ENCODE peak calls at places on chromosomes 11 and 22, in five cellular contexts. K, A, E, S and Y are unnamed samples.

GRCh38 chr11:112302226-112302868 is 41.7 kb upstream of the PLET1 start:
- DNase-seq in A (no peak), S (no peak), K (peak), E (no peak), Y (peak)

GRCh38 chr11:56817661-56818060 is 69.2 kb upstream of the OR9G4 start:
- DNase-seq in K (no peak), S (no peak), E (no peak), A (peak), Y (no peak)

GRCh38 chr11:107549253-107549953 is 16.1 kb downstream of the ALKBH8 start:
- DNase-seq in S (no peak), K (peak), E (no peak), A (peak), Y (peak)

GRCh38 chr22:19942071-19942885 is 660 bp upstream of the TXNRD2 start:
- DNase-seq in A (no peak), K (no peak), S (no peak), E (no peak), Y (peak)

GRCh38 chr11:122863704-122864326 is 18.7 kb upstream of the JHY start:
- DNase-seq in K (peak), E (no peak), A (peak), S (no peak), Y (peak)

GRCh38 chr22:49585695-49586243 is 241.9 kb downstream of the BRD1 start:
- DNase-seq in K (no peak), S (no peak), A (no peak), E (no peak), Y (no peak)

GRCh38 chr11:2569321-2569721 is 124.5 kb downstream of the KCNQ1 start:
- DNase-seq in S (no peak), A (no peak), K (no peak), E (no peak), Y (peak)

GRCh38 chr11:8717876-8718753 is 35.5 kb downstream of the RPL27A start:
- DNase-seq in S (no peak), E (peak), K (no peak), A (no peak), Y (peak)

GRCh38 chr11:126383301-126384052 is 28.0 kb downstream of the ST3GAL4 start:
- DNase-seq in S (no peak), K (no peak), A (no peak), E (no peak), Y (no peak)

GRCh38 chr11:110319501-110319900 is 23.1 kb upstream of the RDX start:
- DNase-seq in E (no peak), S (no peak), K (no peak), A (no peak), Y (no peak)

GRCh38 chr11:74004694-74005615 is 3.9 kb downstream of the UCP3 start:
- DNase-seq in A (no peak), E (no peak), S (no peak), K (no peak), Y (no peak)

GRCh38 chr22:24426859-24427499 is 420 bp upstream of the ADORA2A start:
- DNase-seq in K (no peak), E (no peak), A (no peak), S (no peak), Y (no peak)

GRCh38 chr11:73650400-73650799 is 4.0 kb downstream of the PLEKHB1 start:
- DNase-seq in S (no peak), E (no peak), K (no peak), A (no peak), Y (no peak)

GRCh38 chr11:63243533-63243932 is at the start of gene SLC22A25:
- DNase-seq in A (no peak), E (no peak), S (no peak), K (no peak), Y (no peak)
- H3K4me3 ChIP-seq in A (no peak), E (no peak), S (no peak), K (no peak), Y (no peak)

GRCh38 chr11:62612366-62613274 is at the start of the genes EML3 and ROM1:
- DNase-seq in K (peak), E (peak), S (peak), A (peak), Y (peak)
- TF ChIP-seq CTCF in K (peak), E (peak), S (peak), A (peak), Y (peak)

GRCh38 chr11:68766786-68767185 is 15.5 kb upstream of the TESMIN start:
- DNase-seq in S (no peak), K (no peak), A (no peak), E (no peak), Y (no peak)

GRCh38 chr11:68770781-68771180 is 19.5 kb upstream of the TESMIN start:
- DNase-seq in S (no peak), A (no peak), K (no peak), E (no peak), Y (no peak)

GRCh38 chr11:68764746-68765145 is 13.4 kb upstream of the TESMIN start:
- DNase-seq in A (no peak), K (no peak), E (no peak), S (no peak), Y (no peak)

GRCh38 chr11:68763926-68764657 is 12.8 kb upstream of the TESMIN start:
- DNase-seq in K (no peak), S (no peak), E (no peak), A (no peak), Y (no peak)

DNA sequence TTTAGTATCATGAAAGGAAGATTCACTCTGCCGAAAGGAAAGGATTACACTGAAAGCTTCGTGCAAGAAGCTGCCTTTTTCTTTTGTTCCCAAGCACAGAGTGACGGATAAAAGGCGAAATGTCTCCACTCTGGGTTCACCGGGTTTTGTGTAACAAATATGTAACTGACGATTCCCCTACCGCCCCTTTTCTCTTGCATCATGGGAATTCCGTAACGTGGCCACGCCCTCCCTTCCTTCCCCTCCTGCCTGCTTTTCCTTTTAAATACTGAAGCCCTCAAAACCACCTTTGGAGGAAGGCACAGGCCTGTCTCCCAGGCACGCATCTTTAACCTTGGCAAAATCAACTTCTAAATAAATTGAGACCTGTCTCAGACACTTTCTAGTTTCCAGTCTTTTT is 16.4 kb upstream of the TESMIN start:
- DNase-seq in K (no peak), A (no peak), E (no peak), S (no peak), Y (no peak)
- H3K4me3 ChIP-seq in K (no peak), A (no peak), E (no peak), S (no peak), Y (no peak)

DNA sequence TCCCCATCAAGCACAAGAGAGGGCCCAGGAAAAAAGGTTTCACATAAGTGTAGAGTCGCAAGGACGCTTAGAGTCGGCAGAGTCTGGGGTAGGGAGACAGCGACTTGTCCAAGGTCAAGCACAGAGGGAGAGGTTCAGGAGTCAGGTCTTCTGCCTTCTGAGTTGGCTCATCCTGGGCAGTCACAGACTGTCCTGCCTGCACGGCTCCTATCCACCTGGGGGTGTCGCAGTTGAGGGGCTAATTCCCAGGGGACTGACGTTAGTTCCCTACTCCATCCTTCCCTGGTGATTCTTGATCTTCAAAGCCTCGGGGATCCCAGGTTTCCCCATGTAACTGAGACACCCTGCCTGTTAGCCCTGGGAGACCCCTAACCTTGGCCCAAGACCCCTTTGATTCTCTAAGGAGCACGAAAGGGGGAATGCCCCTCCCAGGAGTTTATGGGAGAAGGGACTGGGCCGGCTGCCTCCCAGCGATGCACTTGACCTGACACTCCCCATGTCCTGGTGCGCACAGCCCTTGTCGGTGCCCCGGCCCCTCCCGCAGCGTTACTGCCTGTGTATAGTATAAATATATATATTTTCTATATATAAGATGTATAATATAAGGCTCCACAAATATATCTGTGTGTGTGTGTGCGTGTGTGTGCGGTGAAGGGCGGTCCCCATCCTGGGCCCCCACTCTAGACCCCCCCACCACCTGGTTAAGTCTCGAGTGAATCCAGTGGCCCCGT is 14.7 kb upstream of the TAB1 start:
- DNase-seq in S (no peak), K (peak), E (no peak), A (no peak), Y (peak)
- TF ChIP-seq CTCF in S (no peak), K (peak), E (no peak), A (no peak), Y (peak)

DNA sequence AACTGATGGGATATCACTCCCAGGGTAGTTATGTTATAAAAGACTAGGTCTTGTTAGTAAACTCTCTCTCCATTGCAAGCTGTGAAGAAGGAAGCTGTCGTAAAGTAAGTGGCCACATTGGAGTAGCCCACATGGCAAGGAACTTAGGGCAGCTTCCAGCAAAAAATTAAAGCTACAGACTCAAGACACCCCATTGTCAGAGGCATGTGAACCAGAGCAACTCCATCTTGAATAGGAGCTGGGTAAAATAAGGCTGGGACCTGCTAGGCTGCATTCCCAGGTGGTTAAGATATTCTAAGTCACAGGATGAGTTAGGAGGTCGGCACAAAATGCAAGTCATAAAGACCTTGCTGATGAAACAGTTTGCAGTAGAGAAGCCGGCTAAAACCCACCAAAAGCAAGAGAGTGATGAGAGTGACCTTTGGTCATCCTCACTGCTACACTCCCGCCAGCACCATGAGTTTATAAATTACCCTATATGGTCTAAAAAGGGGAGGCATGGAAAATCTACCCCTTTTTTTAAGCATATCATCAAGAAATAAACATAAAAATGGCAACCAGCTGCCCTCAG is 23.9 kb downstream of the CCKBR start:
- DNase-seq in A (no peak), E (no peak), S (no peak), K (no peak), Y (no peak)
- H3K4me3 ChIP-seq in A (no peak), E (no peak), S (no peak), K (no peak), Y (no peak)

GRCh38 chr11:61532136-61533038 is 23.8 kb downstream of the LRRC10B start:
- DNase-seq in A (peak), K (peak), S (no peak), E (peak), Y (peak)
- TF ChIP-seq CTCF in A (peak), K (peak), S (peak), E (no peak), Y (peak)

DNA sequence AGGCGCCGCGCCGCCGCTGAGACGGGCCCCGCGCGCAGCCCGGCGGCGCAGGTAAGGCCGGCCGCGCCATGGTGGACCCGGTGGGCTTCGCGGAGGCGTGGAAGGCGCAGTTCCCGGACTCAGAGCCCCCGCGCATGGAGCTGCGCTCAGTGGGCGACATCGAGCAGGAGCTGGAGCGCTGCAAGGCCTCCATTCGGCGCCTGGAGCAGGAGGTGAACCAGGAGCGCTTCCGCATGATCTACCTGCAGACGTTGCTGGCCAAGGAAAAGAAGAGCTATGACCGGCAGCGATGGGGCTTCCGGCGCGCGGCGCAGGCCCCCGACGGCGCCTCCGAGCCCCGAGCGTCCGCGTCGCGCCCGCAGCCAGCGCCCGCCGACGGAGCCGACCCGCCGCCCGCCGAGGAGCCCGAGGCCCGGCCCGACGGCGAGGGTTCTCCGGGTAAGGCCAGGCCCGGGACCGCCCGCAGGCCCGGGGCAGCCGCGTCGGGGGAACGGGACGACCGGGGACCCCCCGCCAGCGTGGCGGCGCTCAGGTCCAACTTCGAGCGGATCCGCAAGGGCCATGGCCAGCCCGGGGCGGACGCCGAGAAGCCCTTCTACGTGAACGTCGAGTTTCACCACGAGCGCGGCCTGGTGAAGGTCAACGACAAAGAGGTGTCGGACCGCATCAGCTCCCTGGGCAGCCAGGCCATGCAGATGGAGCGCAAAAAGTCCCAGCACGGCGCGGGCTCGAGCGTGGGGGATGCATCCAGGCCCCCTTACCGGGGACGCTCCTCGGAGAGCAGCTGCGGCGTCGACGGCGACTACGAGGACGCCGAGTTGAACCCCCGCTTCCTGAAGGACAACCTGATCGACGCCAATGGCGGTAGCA is 819 bp downstream of the BCR start:
- DNase-seq in A (no peak), E (no peak), K (peak), S (no peak), Y (no peak)
- H3K4me3 ChIP-seq in A (peak), E (peak), K (peak), S (peak), Y (peak)

DNA sequence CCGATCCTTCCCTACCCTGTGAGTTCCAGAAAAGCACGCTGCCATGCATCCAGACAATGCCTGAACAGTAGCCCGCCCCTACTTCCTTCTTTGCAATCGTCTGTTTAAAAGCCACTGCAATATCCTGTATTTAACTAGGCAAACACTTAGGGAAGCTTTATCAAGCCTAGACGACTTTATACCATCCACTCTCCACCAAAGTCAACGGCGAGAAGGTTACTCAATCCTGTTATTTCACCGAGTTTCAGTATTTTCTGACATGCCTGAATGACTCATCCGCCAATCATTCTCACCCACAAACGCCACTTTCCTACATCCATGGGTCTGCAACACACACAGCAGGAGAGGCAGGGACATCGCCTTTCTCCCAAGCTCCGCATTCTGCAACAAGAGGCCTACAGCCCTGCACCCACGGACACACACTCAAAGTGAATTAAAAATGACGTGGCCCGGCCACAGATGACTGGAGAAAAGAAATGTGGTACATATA is 9.3 kb downstream of the CELSR1 start:
- DNase-seq in K (no peak), A (peak), S (no peak), E (peak), Y (peak)
- TF ChIP-seq CTCF in K (no peak), A (no peak), S (no peak), E (no peak), Y (no peak)

GRCh38 chr11:72243173-72243566 is 806 bp downstream of the PHOX2A start:
- DNase-seq in S (no peak), E (no peak), A (no peak), K (no peak), Y (no peak)

GRCh38 chr11:72242141-72242540 is 1.8 kb downstream of the PHOX2A start:
- DNase-seq in A (no peak), K (no peak), E (no peak), S (no peak), Y (no peak)

GRCh38 chr11:72244317-72245231 is 598 bp upstream of the PHOX2A start:
- DNase-seq in K (no peak), A (no peak), E (no peak), S (no peak), Y (no peak)

GRCh38 chr11:72245232-72245816 is 1.3 kb upstream of the PHOX2A start:
- DNase-seq in S (no peak), A (no peak), E (no peak), K (no peak), Y (no peak)

GRCh38 chr11:72243567-72244316 is at the start of gene PHOX2A:
- DNase-seq in A (no peak), S (no peak), E (no peak), K (peak), Y (no peak)
- H3K4me3 ChIP-seq in A (no peak), S (peak), E (no peak), K (peak), Y (peak)

DNA sequence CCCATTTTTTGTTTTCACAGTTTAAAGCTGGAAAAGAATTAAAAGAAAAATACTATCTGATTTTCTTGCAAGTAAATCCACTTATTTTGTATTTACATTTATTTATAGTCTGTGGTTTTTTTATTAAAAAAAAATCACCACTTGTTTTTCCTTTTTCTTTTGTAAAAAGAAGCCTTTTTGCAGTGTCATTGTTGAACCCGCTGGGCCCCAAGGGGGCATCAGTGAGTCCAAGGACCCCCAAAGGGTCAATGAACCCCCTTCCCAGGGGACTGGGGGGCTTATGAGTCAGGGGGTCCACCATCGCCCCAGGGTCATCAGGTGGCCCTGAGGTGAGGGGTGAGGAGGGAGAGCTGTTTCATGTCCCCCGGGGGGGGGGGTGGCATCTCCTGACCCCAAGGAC is 34.0 kb upstream of the EIF3D start:
- DNase-seq in K (no peak), E (no peak), A (no peak), S (no peak), Y (no peak)
- TF ChIP-seq CTCF in K (no peak), E (no peak), A (no peak), S (no peak), Y (peak)